ENCODE peak calls at places on chromosome 13, in five cellular contexts. R is OCI-M1, C is NCI-H2029, Y is colonic mucosa, I is naive B cell. U is an unnamed sample.

GRCh38 chr13:75432045-75432444 is 49.9 kb downstream of the TBC1D4 start:
- DNase-seq in C (no peak), I (no peak), Y (no peak), R (peak; percentile 47), U (no peak)

GRCh38 chr13:51435002-51435578 is 17.7 kb downstream of the INTS6 start:
- DNase-seq in Y (no peak), I (peak; percentile 27), C (no peak), R (peak; percentile 48), U (no peak)

GRCh38 chr13:114288157-114288591 is 6.8 kb downstream of the UPF3A start:
- DNase-seq in R (no peak), I (no peak), Y (no peak), C (no peak), U (no peak)

GRCh38 chr13:85896516-85897450 is 97.6 kb upstream of the SLITRK6 start:
- DNase-seq in Y (no peak), R (peak; percentile 36), C (no peak), I (no peak), U (no peak)

GRCh38 chr13:25494708-25495411 is 123.1 kb downstream of the ATP8A2 start:
- DNase-seq in Y (no peak), C (peak; percentile 64), R (peak; percentile 2), I (no peak), U (no peak)

GRCh38 chr13:32910530-32910929 is 105.7 kb upstream of the KL start:
- DNase-seq in Y (no peak), C (no peak), R (no peak), I (no peak), U (no peak)

GRCh38 chr13:44218501-44219240 is 155.0 kb upstream of the SERP2 start:
- DNase-seq in Y (peak; percentile 60), C (peak; percentile 62), R (no peak), I (no peak), U (peak; percentile 60)

GRCh38 chr13:29508130-29508873 is 87.2 kb downstream of the SLC7A1 start:
- DNase-seq in C (peak; percentile 34), Y (peak; percentile 86), R (peak; percentile 73), I (peak; percentile 56), U (peak; percentile 88)

GRCh38 chr13:23020246-23020843 is 160.4 kb upstream of the SGCG start:
- DNase-seq in R (peak; percentile 78), C (peak; percentile 20), Y (peak; percentile 35), I (peak; percentile 6), U (peak; percentile 42)

U was measured in transverse colon.